ENCODE peak calls at places on chromosomes 4 and X, in five cellular contexts. E, T, X, R and B are unnamed samples.

GRCh38 chr4:147285751-147286150 is 195.1 kb upstream of the EDNRA start:
- DNase-seq in X (peak; percentile 21), T (no peak), R (no peak), E (no peak), B (no peak)

GRCh38 chr4:39023059-39023458 is 9.2 kb downstream of the TMEM156 start:
- DNase-seq in R (no peak), E (no peak), X (no peak), T (no peak), B (no peak)

GRCh38 chrX:119121341-119121740 is 6.3 kb downstream of the KIAA1210 start:
- DNase-seq in X (peak; percentile 51), R (no peak), T (no peak), E (no peak), B (no peak)

GRCh38 chr4:78056265-78057129 is 626 bp upstream of the FRAS1 start:
- DNase-seq in R (peak; percentile 65), E (no peak), X (peak; percentile 71), T (peak; percentile 68), B (peak; percentile 15)

GRCh38 chr4:104989363-104989762 is 157.3 kb upstream of the TET2 start:
- DNase-seq in X (peak; percentile 45), R (no peak), T (no peak), E (peak; percentile 4), B (no peak)

GRCh38 chr4:142331646-142332045 is 514.5 kb downstream of the INPP4B start:
- DNase-seq in T (no peak), X (no peak), R (no peak), E (no peak), B (no peak)

GRCh38 chr4:181004056-181004455 is 1239.1 kb upstream of the TENM3 start:
- DNase-seq in T (no peak), E (no peak), R (no peak), X (no peak), B (no peak)

GRCh38 chrX:115650449-115650848 is 89.5 kb downstream of the PLS3 start:
- DNase-seq in X (no peak), R (no peak), T (no peak), E (no peak), B (no peak)

GRCh38 chrX:149185087-149185486 is 320.0 kb downstream of the IDS start:
- DNase-seq in X (peak; percentile 27), T (no peak), R (no peak), E (no peak), B (no peak)

GRCh38 chr4:20432098-20432497 is 180.4 kb downstream of the SLIT2 start:
- DNase-seq in E (no peak), T (no peak), R (no peak), X (peak; percentile 51), B (no peak)

GRCh38 chrX:132004728-132005127 is 18.4 kb upstream of the STK26 start:
- DNase-seq in E (no peak), T (no peak), X (no peak), R (no peak), B (no peak)

GRCh38 chr4:12446237-12446636 is 1017.5 kb upstream of the HS3ST1 start:
- DNase-seq in T (no peak), X (peak; percentile 18), R (no peak), E (no peak), B (no peak)

GRCh38 chr4:183391204-183391603 is 53.2 kb upstream of the CDKN2AIP start:
- DNase-seq in R (no peak), E (no peak), X (no peak), T (no peak), B (no peak)

DNA sequence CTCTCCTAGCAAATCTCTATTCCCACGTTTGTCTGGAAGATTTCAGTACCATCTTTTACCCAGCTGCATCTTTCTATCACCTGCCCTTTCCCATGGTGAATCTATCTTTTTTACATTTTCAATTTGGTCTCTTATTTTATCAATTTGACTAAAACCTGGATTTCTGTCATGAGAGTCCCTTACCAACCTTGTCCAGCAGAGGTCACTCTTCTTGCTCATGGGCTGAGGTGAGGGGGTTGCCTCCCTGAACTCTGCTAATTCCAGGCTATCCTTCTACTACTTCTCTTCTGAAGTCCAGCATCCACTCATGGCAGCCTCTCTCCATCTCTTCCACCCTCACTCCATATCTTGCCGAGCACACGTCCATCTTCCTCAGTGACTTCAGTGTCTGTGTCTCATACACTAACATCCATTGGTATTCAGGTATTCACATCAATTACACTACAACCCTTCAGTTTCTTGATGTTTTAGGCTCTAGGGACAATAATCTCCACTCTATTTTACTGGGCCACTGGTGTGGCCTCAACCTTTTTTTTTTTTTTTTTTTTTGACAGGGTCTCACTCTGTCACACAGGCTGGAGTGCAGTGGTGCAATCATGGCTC is 17.8 kb upstream of the ZNF827 start:
- DNase-seq in T (peak; percentile 56), X (peak; percentile 59), E (no peak), R (no peak), B (no peak)
- TF ChIP-seq CTCF in T (peak; percentile 69), X (peak; percentile 85), E (peak; percentile 81), R (peak; percentile 53), B (peak; percentile 65)

DNA sequence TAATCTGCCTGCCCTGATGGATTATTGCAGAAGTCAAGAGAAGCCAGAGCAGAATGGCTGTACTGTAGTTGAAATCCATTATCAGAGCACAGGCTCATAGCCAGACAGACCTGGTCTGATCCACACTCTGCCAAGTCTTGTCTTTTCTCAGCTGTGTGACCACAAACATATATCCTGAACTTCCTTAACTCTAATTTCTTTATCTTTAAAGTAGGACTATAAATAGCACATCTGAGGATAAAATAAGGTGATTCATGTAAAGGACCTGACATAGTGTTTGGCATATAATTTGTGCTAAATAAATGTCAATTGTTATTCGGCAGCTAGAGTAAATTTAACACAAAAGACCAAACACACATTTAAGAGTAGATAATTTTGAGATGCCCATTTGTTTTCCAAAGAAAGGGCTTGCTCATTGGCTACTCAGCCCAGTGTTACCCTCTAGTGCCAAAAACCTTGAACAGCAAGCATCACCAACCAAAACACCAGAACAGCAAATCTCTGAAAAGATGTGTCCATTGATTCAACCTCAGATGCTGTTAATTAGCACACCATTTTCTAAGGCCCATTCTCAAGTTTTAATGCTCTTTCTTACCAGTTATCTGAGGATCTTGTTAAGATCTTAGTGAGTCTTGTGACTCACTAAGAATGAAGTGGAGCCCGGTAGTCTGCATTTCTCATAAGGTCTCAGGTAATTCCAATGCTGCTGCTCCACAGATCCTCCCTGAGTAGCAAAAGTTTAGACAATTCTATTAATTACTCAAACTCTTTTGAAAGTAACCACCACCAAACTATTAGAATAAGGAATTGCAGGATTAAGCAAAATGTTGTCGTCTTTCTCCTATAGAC is 108.8 kb downstream of the HHIP start:
- DNase-seq in E (no peak), R (no peak), T (no peak), X (peak; percentile 73), B (no peak)
- TF ChIP-seq CTCF in E (peak; percentile 73), R (no peak), T (no peak), X (peak; percentile 69), B (no peak)

GRCh38 chrX:74536142-74537010 is 78.0 kb downstream of the RLIM start:
- DNase-seq in E (peak; percentile 71), X (peak; percentile 84), R (peak; percentile 83), T (peak; percentile 64), B (no peak)
- TF ChIP-seq CTCF in E (peak; percentile 48), X (peak; percentile 28), R (peak; percentile 48), T (peak; percentile 0), B (no peak)

GRCh38 chr4:3248178-3248480 is 830 bp upstream of the MSANTD1 start:
- DNase-seq in T (no peak), R (no peak), X (no peak), E (no peak), B (no peak)

GRCh38 chr4:3247399-3248177 is 1.4 kb upstream of the MSANTD1 start:
- DNase-seq in E (no peak), R (no peak), T (no peak), X (no peak), B (no peak)

GRCh38 chr4:3245676-3246075 is 3.3 kb upstream of the MSANTD1 start:
- DNase-seq in X (no peak), E (no peak), R (no peak), T (no peak), B (no peak)

GRCh38 chr4:3244747-3245146 is 4.2 kb upstream of the MSANTD1 start:
- DNase-seq in X (no peak), E (no peak), T (no peak), R (no peak), B (no peak)

GRCh38 chr4:3246458-3247398 is 2.2 kb upstream of the MSANTD1 start:
- DNase-seq in E (no peak), X (no peak), T (no peak), R (no peak), B (no peak)
- TF ChIP-seq CTCF in E (no peak), X (no peak), T (no peak), R (no peak), B (no peak)

GRCh38 chrX:7582191-7582590 is 260.8 kb upstream of the VCX start:
- DNase-seq in X (no peak), E (no peak), T (no peak), R (no peak), B (no peak)

GRCh38 chrX:7580127-7580526 is 262.8 kb upstream of the VCX start:
- DNase-seq in R (no peak), T (no peak), X (no peak), E (no peak), B (no peak)

GRCh38 chrX:7586126-7586525 is 256.8 kb upstream of the VCX start:
- DNase-seq in R (no peak), T (peak; percentile 17), X (peak; percentile 6), E (no peak), B (no peak)
- TF ChIP-seq CTCF in R (no peak), T (peak; percentile 49), X (peak; percentile 9), E (peak; percentile 40), B (no peak)

DNA sequence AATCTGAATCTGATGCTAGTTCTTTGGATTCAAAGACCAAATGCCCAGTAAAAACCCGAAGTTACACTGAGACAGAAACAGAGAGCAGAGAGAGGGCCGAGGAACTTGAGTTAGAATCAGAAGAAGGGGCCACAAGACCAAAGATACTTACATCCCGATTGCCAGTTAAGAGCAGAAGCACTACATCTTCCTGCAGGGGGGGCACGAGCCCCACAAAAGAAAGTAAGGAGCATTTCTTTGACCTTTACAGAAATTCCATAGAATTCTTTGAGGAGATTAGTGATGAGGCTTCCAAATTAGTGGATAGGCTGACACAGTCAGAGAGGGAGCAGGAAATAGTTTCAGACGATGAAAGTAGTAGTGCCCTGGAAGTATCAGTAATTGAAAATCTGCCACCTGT is 309.3 kb downstream of the ANK2 start:
- DNase-seq in T (no peak), E (no peak), R (no peak), X (peak; percentile 11), B (no peak)
- TF ChIP-seq CTCF in T (peak; percentile 12), E (no peak), R (no peak), X (no peak), B (no peak)

GRCh38 chr4:155367608-155368007 is 9.2 kb downstream of the MAP9 start:
- DNase-seq in E (no peak), T (no peak), X (no peak), R (no peak), B (no peak)

GRCh38 chr4:155376387-155377268 is at the start of gene MAP9:
- DNase-seq in E (peak; percentile 79), X (peak; percentile 95), R (peak; percentile 94), T (peak; percentile 92), B (peak; percentile 84)

GRCh38 chr4:155377281-155377680 is 516 bp upstream of the MAP9 start:
- DNase-seq in R (no peak), X (peak; percentile 28), T (no peak), E (no peak), B (no peak)

GRCh38 chr4:155371432-155372043 is 5.2 kb downstream of the MAP9 start:
- DNase-seq in R (no peak), E (no peak), X (peak; percentile 61), T (no peak), B (no peak)
- TF ChIP-seq CTCF in R (peak; percentile 39), E (peak; percentile 59), X (peak; percentile 51), T (no peak), B (peak; percentile 68)

GRCh38 chr4:64538219-64538618 is 129.0 kb upstream of the TECRL start:
- DNase-seq in E (no peak), T (no peak), X (no peak), R (no peak), B (no peak)
- TF ChIP-seq CTCF in E (no peak), T (no peak), X (peak; percentile 2), R (no peak), B (no peak)